ENCODE peak calls at places on chromosomes 6 and 20, in six cellular contexts. V, X, P, Z, F and G are unnamed samples.

GRCh38 chr6:44071670-44072451 is 55.4 kb downstream of the MRPL14 start:
- DNase-seq in Z (peak), X (no peak), F (no peak), P (peak), V (no peak), G (peak)

GRCh38 chr6:83901624-83902023 is 42.1 kb downstream of the CYB5R4 start:
- DNase-seq in X (no peak), F (no peak), V (no peak), Z (no peak), P (no peak), G (no peak)

GRCh38 chr6:122315842-122316241 is 83.6 kb upstream of the HSF2 start:
- DNase-seq in F (no peak), P (no peak), X (no peak), V (no peak), Z (no peak), G (no peak)

GRCh38 chr20:31712564-31713311 is 9.9 kb downstream of the BCL2L1 start:
- DNase-seq in P (peak), X (peak), F (peak), Z (peak), V (peak), G (peak)

GRCh38 chr20:48736231-48736630 is 91.6 kb downstream of the PREX1 start:
- DNase-seq in F (no peak), P (peak), X (no peak), Z (no peak), V (no peak), G (no peak)

GRCh38 chr6:126804255-126805064 is 314.0 kb upstream of the RSPO3 start:
- DNase-seq in V (no peak), F (peak), Z (peak), X (no peak), P (peak), G (peak)

GRCh38 chr20:44247676-44248419 is 740 bp downstream of the GDAP1L1 start:
- DNase-seq in F (peak), V (no peak), X (no peak), Z (peak), P (peak), G (peak)

GRCh38 chr6:38499697-38500096 is 140.0 kb downstream of the BTBD9 start:
- DNase-seq in Z (no peak), X (no peak), F (no peak), V (no peak), P (no peak), G (no peak)

GRCh38 chr6:56238352-56238751 is 9.0 kb downstream of the COL21A1 start:
- DNase-seq in F (no peak), Z (no peak), P (no peak), V (no peak), X (no peak), G (no peak)

GRCh38 chr6:89999154-89999553 is 104.9 kb downstream of the GJA10 start:
- DNase-seq in X (no peak), Z (no peak), F (peak), P (peak), V (no peak), G (no peak)

GRCh38 chr6:89433637-89434499 is 916 bp downstream of the ANKRD6 start:
- DNase-seq in X (peak), Z (no peak), F (peak), P (no peak), V (no peak), G (no peak)

GRCh38 chr6:136609878-136610706 is 59.9 kb upstream of the MAP7 start:
- DNase-seq in P (peak), F (peak), X (peak), Z (peak), V (no peak), G (peak)

GRCh38 chr6:151001387-151002063 is 136.0 kb downstream of the MTHFD1L start:
- DNase-seq in Z (no peak), V (no peak), X (no peak), F (no peak), P (no peak), G (no peak)

GRCh38 chr20:35831983-35832382 is 60.2 kb downstream of the PHF20 start:
- DNase-seq in X (no peak), P (no peak), F (no peak), Z (no peak), V (no peak), G (no peak)

GRCh38 chr20:19757487-19757972 is 528 bp upstream of the RIN2 start:
- DNase-seq in Z (peak), P (peak), X (peak), F (peak), V (peak), G (peak)

GRCh38 chr6:111569951-111570350 is 35.7 kb downstream of the TRAF3IP2 start:
- DNase-seq in V (no peak), P (no peak), F (no peak), X (no peak), Z (no peak), G (no peak)

GRCh38 chr6:43971776-43972126 is 155.5 kb downstream of the MRPL14 start:
- DNase-seq in X (no peak), Z (no peak), V (no peak), F (no peak), P (no peak), G (no peak)

GRCh38 chr20:61278296-61278695 is 26.2 kb downstream of the CDH4 start:
- DNase-seq in Z (no peak), X (no peak), V (no peak), F (no peak), P (no peak), G (no peak)

GRCh38 chr6:38846844-38847243 is 131.7 kb downstream of the DNAH8 start:
- DNase-seq in X (no peak), P (peak), Z (peak), V (no peak), F (no peak), G (peak)

GRCh38 chr6:15176816-15177215 is 69.1 kb upstream of the JARID2 start:
- DNase-seq in Z (no peak), P (no peak), V (no peak), X (no peak), F (no peak), G (no peak)

GRCh38 chr20:46293084-46293483 is 15.2 kb downstream of the CDH22 start:
- DNase-seq in V (no peak), Z (peak), X (no peak), P (peak), F (no peak), G (peak)

GRCh38 chr6:109103942-109104341 is 8.6 kb downstream of the CEP57L1 start:
- DNase-seq in Z (no peak), F (no peak), V (no peak), P (no peak), X (no peak), G (no peak)

GRCh38 chr20:18983796-18984195 is 170.2 kb downstream of the SCP2D1 start:
- DNase-seq in X (no peak), P (no peak), F (no peak), V (no peak), Z (no peak), G (no peak)

GRCh38 chr6:141562181-141562800 is 570.4 kb upstream of the GJE1 start:
- DNase-seq in Z (no peak), F (peak), P (no peak), V (no peak), X (peak), G (no peak)

GRCh38 chr20:53070224-53070623 is 98.1 kb downstream of the TSHZ2 start:
- DNase-seq in V (no peak), Z (no peak), X (no peak), P (no peak), F (no peak), G (no peak)

GRCh38 chr6:37131104-37131959 is 38.6 kb upstream of the PIM1 start:
- DNase-seq in P (peak), F (peak), Z (no peak), X (peak), V (no peak), G (peak)

GRCh38 chr6:24630861-24631505 is 15.0 kb downstream of the KIAA0319 start:
- DNase-seq in F (no peak), X (no peak), Z (no peak), V (no peak), P (no peak), G (no peak)

GRCh38 chr6:28695671-28696537 is 170.2 kb downstream of the GPX5 start:
- DNase-seq in F (no peak), Z (no peak), P (peak), X (no peak), V (no peak), G (peak)

GRCh38 chr6:17968081-17968518 is 19.3 kb downstream of the KIF13A start:
- DNase-seq in P (no peak), V (no peak), F (no peak), X (no peak), Z (no peak), G (no peak)

GRCh38 chr6:15276036-15276435 is 30.2 kb downstream of the JARID2 start:
- DNase-seq in Z (no peak), F (no peak), P (no peak), X (no peak), V (no peak), G (no peak)

GRCh38 chr20:61988665-61989064 is 77.0 kb downstream of the TAF4 start:
- DNase-seq in X (no peak), V (no peak), P (no peak), Z (no peak), F (no peak), G (no peak)

GRCh38 chr6:53547815-53548496 is 3.1 kb upstream of the GCLC start:
- DNase-seq in F (peak), P (peak), Z (peak), V (peak), X (peak), G (peak)
- TF ChIP-seq CTCF in F (peak), P (no peak), Z (no peak), V (no peak), X (peak), G (no peak)

DNA sequence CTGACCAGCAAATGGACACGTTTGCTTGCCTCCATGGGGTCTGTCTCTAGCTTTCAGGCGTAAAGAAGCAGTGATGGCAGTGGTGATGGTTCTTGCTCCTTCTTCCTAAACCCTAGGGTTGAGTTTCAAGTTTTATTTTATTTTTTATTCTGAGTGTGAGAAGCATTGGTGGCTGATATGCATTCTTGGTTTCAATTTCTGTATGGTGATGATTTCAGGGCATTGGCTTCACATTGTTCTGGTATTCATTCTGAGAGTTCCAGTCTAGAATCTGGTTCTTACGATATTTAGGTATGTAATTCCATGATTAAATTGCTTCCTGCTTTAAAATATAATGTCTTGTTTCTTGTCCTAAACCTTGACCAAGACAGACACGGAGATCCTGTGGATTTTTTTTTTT is 444.5 kb upstream of the IMPG1 start:
- DNase-seq in P (no peak), F (no peak), X (no peak), V (no peak), Z (no peak), G (no peak)
- H3K4me3 ChIP-seq in P (no peak), F (no peak), X (no peak), V (no peak), Z (no peak), G (no peak)

GRCh38 chr20:3690413-3690812 is 8.6 kb upstream of the ADAM33 start:
- DNase-seq in P (no peak), F (no peak), Z (no peak), V (no peak), X (no peak), G (no peak)

GRCh38 chr20:3685341-3685740 is 3.5 kb upstream of the ADAM33 start:
- DNase-seq in X (no peak), V (no peak), F (no peak), P (peak), Z (no peak), G (no peak)

GRCh38 chr20:3689978-3690377 is 8.2 kb upstream of the ADAM33 start:
- DNase-seq in X (no peak), Z (no peak), P (no peak), V (no peak), F (no peak), G (no peak)

GRCh38 chr20:3687655-3688054 is 5.8 kb upstream of the ADAM33 start:
- DNase-seq in P (peak), F (peak), V (no peak), Z (peak), X (no peak), G (peak)

GRCh38 chr20:3686867-3687321 is 5.1 kb upstream of the ADAM33 start:
- DNase-seq in V (no peak), X (peak), P (peak), Z (peak), F (peak), G (peak)
- TF ChIP-seq CTCF in V (no peak), X (no peak), P (no peak), Z (no peak), F (no peak), G (no peak)

GRCh38 chr6:158910484-158911075 is 89.4 kb downstream of the RSPH3 start:
- DNase-seq in V (no peak), P (no peak), X (no peak), Z (no peak), F (no peak), G (no peak)
- H3K4me3 ChIP-seq in V (no peak), P (no peak), X (no peak), Z (no peak), F (no peak), G (no peak)

GRCh38 chr6:93013054-93013453 is 406.3 kb downstream of the EPHA7 start:
- DNase-seq in F (no peak), Z (no peak), V (no peak), X (no peak), P (no peak), G (no peak)

GRCh38 chr6:93017626-93018025 is 401.7 kb downstream of the EPHA7 start:
- DNase-seq in V (no peak), F (no peak), Z (no peak), P (no peak), X (no peak), G (no peak)

GRCh38 chr6:93021235-93021909 is 398.0 kb downstream of the EPHA7 start:
- DNase-seq in F (no peak), P (no peak), X (no peak), V (no peak), Z (no peak), G (no peak)

DNA sequence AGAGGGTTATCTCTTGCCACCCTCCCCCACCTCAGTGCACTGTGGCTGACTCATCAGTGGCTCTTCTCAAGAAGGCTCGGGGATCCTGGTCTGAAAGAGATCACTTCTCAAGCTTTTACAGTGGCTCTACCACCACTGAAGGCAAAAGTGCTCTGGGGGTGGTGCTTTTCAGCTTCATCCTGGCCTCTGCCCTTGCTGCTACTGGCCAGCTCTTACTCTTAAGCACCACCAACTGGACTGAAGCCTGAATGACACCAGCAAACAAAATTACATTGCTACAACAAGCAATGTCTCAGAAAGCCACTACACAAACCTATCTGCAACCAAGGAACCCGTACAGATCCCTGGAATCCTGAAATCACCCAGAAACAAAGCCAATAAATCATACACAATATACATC is 402.1 kb downstream of the EPHA7 start:
- DNase-seq in F (no peak), P (no peak), Z (peak), X (no peak), V (no peak), G (peak)
- TF ChIP-seq CTCF in F (no peak), P (no peak), Z (no peak), X (no peak), V (no peak), G (peak)

GRCh38 chr6:11731423-11731822 is 47.2 kb downstream of the ADTRP start:
- DNase-seq in P (no peak), V (no peak), F (no peak), Z (no peak), X (no peak), G (no peak)
- H3K4me3 ChIP-seq in P (no peak), V (no peak), F (no peak), Z (no peak), X (peak), G (no peak)